ENCODE peak calls at places on chromosome 4, in eight cellular contexts. One of them, this sample, is unnamed.

GRCh38 chr4:183591301-183591700 is 67.7 kb downstream of the RWDD4 start:
- DNase-seq in T-helper 17 cell: no peak
- DNase-seq in sciatic nerve: no peak
- DNase-seq in HT-29: no peak
- DNase-seq in activated gamma-delta T cell treated with Interleukin-2 at 50 U/mL for 16 hours: no peak
- DNase-seq in heart left ventricle: no peak
- DNase-seq in spleen: no peak
- DNase-seq in stimulated activated naive B cell treated with anti-CD40 and anti-IgM and Interleukin-4, amounts not matched to agents 10 μg/mL and 1 μg/mL and 100 μg/mL, for 72 hours: no peak
- DNase-seq in this sample: no peak

GRCh38 chr4:75016472-75016871 is 83.6 kb downstream of the PARM1 start:
- DNase-seq in T-helper 17 cell: no peak
- DNase-seq in sciatic nerve: no peak
- DNase-seq in HT-29: no peak
- DNase-seq in activated gamma-delta T cell treated with Interleukin-2 at 50 U/mL for 16 hours: no peak
- DNase-seq in heart left ventricle: no peak
- DNase-seq in spleen: no peak
- DNase-seq in stimulated activated naive B cell treated with anti-CD40 and anti-IgM and Interleukin-4, amounts not matched to agents 10 μg/mL and 1 μg/mL and 100 μg/mL, for 72 hours: no peak
- DNase-seq in this sample: no peak

GRCh38 chr4:108135549-108136209 is 33.1 kb downstream of the LEF1 start:
- DNase-seq in T-helper 17 cell: no peak
- DNase-seq in sciatic nerve: no peak
- DNase-seq in HT-29: no peak
- DNase-seq in activated gamma-delta T cell treated with Interleukin-2 at 50 U/mL for 16 hours: no peak
- DNase-seq in heart left ventricle: no peak
- DNase-seq in spleen: no peak
- DNase-seq in stimulated activated naive B cell treated with anti-CD40 and anti-IgM and Interleukin-4, amounts not matched to agents 10 μg/mL and 1 μg/mL and 100 μg/mL, for 72 hours: no peak
- DNase-seq in this sample: no peak

GRCh38 chr4:23754688-23755087 is 135.2 kb downstream of the PPARGC1A start:
- DNase-seq in T-helper 17 cell: no peak
- DNase-seq in sciatic nerve: no peak
- DNase-seq in HT-29: no peak
- DNase-seq in activated gamma-delta T cell treated with Interleukin-2 at 50 U/mL for 16 hours: no peak
- DNase-seq in heart left ventricle: no peak
- DNase-seq in spleen: no peak
- DNase-seq in stimulated activated naive B cell treated with anti-CD40 and anti-IgM and Interleukin-4, amounts not matched to agents 10 μg/mL and 1 μg/mL and 100 μg/mL, for 72 hours: no peak
- DNase-seq in this sample: no peak

GRCh38 chr4:109752545-109752944 is 22.7 kb upstream of the PLA2G12A start:
- DNase-seq in T-helper 17 cell: no peak
- DNase-seq in sciatic nerve: no peak
- DNase-seq in HT-29: no peak
- DNase-seq in activated gamma-delta T cell treated with Interleukin-2 at 50 U/mL for 16 hours: no peak
- DNase-seq in heart left ventricle: no peak
- DNase-seq in spleen: no peak
- DNase-seq in stimulated activated naive B cell treated with anti-CD40 and anti-IgM and Interleukin-4, amounts not matched to agents 10 μg/mL and 1 μg/mL and 100 μg/mL, for 72 hours: no peak
- DNase-seq in this sample: no peak

GRCh38 chr4:94410678-94411206 is 41.0 kb upstream of the PDLIM5 start:
- DNase-seq in T-helper 17 cell: no peak
- DNase-seq in sciatic nerve: peak
- DNase-seq in HT-29: no peak
- DNase-seq in activated gamma-delta T cell treated with Interleukin-2 at 50 U/mL for 16 hours: no peak
- DNase-seq in heart left ventricle: peak
- DNase-seq in spleen: no peak
- DNase-seq in stimulated activated naive B cell treated with anti-CD40 and anti-IgM and Interleukin-4, amounts not matched to agents 10 μg/mL and 1 μg/mL and 100 μg/mL, for 72 hours: no peak
- DNase-seq in this sample: no peak

GRCh38 chr4:41067369-41067768 is 147.0 kb downstream of the APBB2 start:
- DNase-seq in T-helper 17 cell: no peak
- DNase-seq in sciatic nerve: no peak
- DNase-seq in HT-29: no peak
- DNase-seq in activated gamma-delta T cell treated with Interleukin-2 at 50 U/mL for 16 hours: no peak
- DNase-seq in heart left ventricle: no peak
- DNase-seq in spleen: no peak
- DNase-seq in stimulated activated naive B cell treated with anti-CD40 and anti-IgM and Interleukin-4, amounts not matched to agents 10 μg/mL and 1 μg/mL and 100 μg/mL, for 72 hours: no peak
- DNase-seq in this sample: no peak

GRCh38 chr4:123986268-123986798 is 589.7 kb downstream of the SPRY1 start:
- DNase-seq in T-helper 17 cell: no peak
- DNase-seq in sciatic nerve: no peak
- DNase-seq in HT-29: no peak
- DNase-seq in activated gamma-delta T cell treated with Interleukin-2 at 50 U/mL for 16 hours: no peak
- DNase-seq in heart left ventricle: no peak
- DNase-seq in spleen: no peak
- DNase-seq in stimulated activated naive B cell treated with anti-CD40 and anti-IgM and Interleukin-4, amounts not matched to agents 10 μg/mL and 1 μg/mL and 100 μg/mL, for 72 hours: no peak
- DNase-seq in this sample: no peak

GRCh38 chr4:99144070-99144469 is at the start of gene ADH4:
- DNase-seq in T-helper 17 cell: no peak
- DNase-seq in sciatic nerve: no peak
- DNase-seq in HT-29: no peak
- DNase-seq in activated gamma-delta T cell treated with Interleukin-2 at 50 U/mL for 16 hours: no peak
- DNase-seq in heart left ventricle: no peak
- DNase-seq in spleen: no peak
- DNase-seq in stimulated activated naive B cell treated with anti-CD40 and anti-IgM and Interleukin-4, amounts not matched to agents 10 μg/mL and 1 μg/mL and 100 μg/mL, for 72 hours: no peak
- DNase-seq in this sample: no peak

GRCh38 chr4:5618051-5619010 is 90.0 kb downstream of the EVC2 start:
- DNase-seq in T-helper 17 cell: no peak
- DNase-seq in sciatic nerve: no peak
- DNase-seq in HT-29: no peak
- DNase-seq in activated gamma-delta T cell treated with Interleukin-2 at 50 U/mL for 16 hours: no peak
- DNase-seq in heart left ventricle: no peak
- DNase-seq in spleen: no peak
- DNase-seq in stimulated activated naive B cell treated with anti-CD40 and anti-IgM and Interleukin-4, amounts not matched to agents 10 μg/mL and 1 μg/mL and 100 μg/mL, for 72 hours: no peak
- DNase-seq in this sample: no peak

GRCh38 chr4:177010421-177010820 is 217.7 kb upstream of the VEGFC start:
- DNase-seq in T-helper 17 cell: no peak
- DNase-seq in sciatic nerve: no peak
- DNase-seq in HT-29: no peak
- DNase-seq in activated gamma-delta T cell treated with Interleukin-2 at 50 U/mL for 16 hours: no peak
- DNase-seq in heart left ventricle: no peak
- DNase-seq in spleen: no peak
- DNase-seq in stimulated activated naive B cell treated with anti-CD40 and anti-IgM and Interleukin-4, amounts not matched to agents 10 μg/mL and 1 μg/mL and 100 μg/mL, for 72 hours: no peak
- DNase-seq in this sample: no peak